ENCODE peak calls at places on chromosomes 4 and X, in eight cellular contexts. B is fibroblast of pulmonary artery, F is NCI-H748 treated with DMSO at 0.1 percent for 48 hours, P is mammary epithelial cell, X is hippocampal formation, C is hypothalamus, K is sciatic nerve, N is endodermal cell. Q is an unnamed sample.
A peak's percentile ranks its signal among the peaks of the same experiment; 100 is the strongest.

GRCh38 chrX:144896323-144896722 is 351.0 kb upstream of the SPANXN1 start:
- DNase-seq in B (no peak), F (no peak), P (peak; percentile 24), X (no peak), C (no peak), K (no peak), N (no peak), Q (no peak)

GRCh38 chrX:49073641-49074575 is at the start of gene PRAF2:
- DNase-seq in B (peak; percentile 91), F (peak; percentile 84), P (peak; percentile 83), X (peak; percentile 77), C (peak; percentile 90), K (peak; percentile 94), N (peak; percentile 95), Q (peak; percentile 83)

GRCh38 chrX:49958727-49959126 is 36.3 kb downstream of the CLCN5 start:
- DNase-seq in B (no peak), F (no peak), P (no peak), X (no peak), C (no peak), K (no peak), N (no peak), Q (no peak)

GRCh38 chrX:19554786-19555185 is 39.5 kb upstream of the MAP3K15 start:
- DNase-seq in B (peak; percentile 17), F (no peak), P (peak; percentile 45), X (no peak), C (no peak), K (no peak), N (no peak), Q (no peak)

GRCh38 chrX:31993635-31994034 is 921.8 kb upstream of the FTHL17 start:
- DNase-seq in B (no peak), F (peak; percentile 30), P (no peak), X (no peak), C (no peak), K (no peak), N (no peak), Q (no peak)

GRCh38 chr4:176883681-176884418 is 91.1 kb upstream of the VEGFC start:
- DNase-seq in B (peak; percentile 57), F (no peak), P (peak; percentile 43), X (no peak), C (no peak), K (no peak), N (no peak), Q (peak; percentile 16)

GRCh38 chr4:57410331-57411052 is 300.3 kb upstream of the IGFBP7 start:
- DNase-seq in B (no peak), F (no peak), P (no peak), X (peak; percentile 87), C (peak; percentile 25), K (peak; percentile 65), N (no peak), Q (no peak)

GRCh38 chr4:128228778-128229457 is 58.7 kb downstream of the PGRMC2 start:
- DNase-seq in B (no peak), F (no peak), P (no peak), X (no peak), C (no peak), K (no peak), N (no peak), Q (no peak)